ENCODE peak calls at places on chromosomes 12 and 14, in eight cellular contexts. A is CD8-positive, alpha-beta T cell; J is GM13976; H is stomach; N is CD4-positive, alpha-beta T cell; K is choroid plexus epithelial cell; R is left ventricle myocardium inferior; G is AG10803. I is an unnamed sample.

GRCh38 chr12:92961949-92962348 is 32.9 kb upstream of the EEA1 start:
- DNase-seq in A (no peak), J (no peak), H (no peak), N (no peak), K (peak; percentile 53), R (no peak), G (no peak), I (no peak)

GRCh38 chr14:80973918-80974317 is 18.5 kb downstream of the TSHR start:
- DNase-seq in A (no peak), J (no peak), H (no peak), N (no peak), K (no peak), R (no peak), G (peak; percentile 41), I (no peak)

GRCh38 chr12:109273354-109273753 is 35.7 kb downstream of the FOXN4 start:
- DNase-seq in A (no peak), J (no peak), H (no peak), N (no peak), K (no peak), R (no peak), G (no peak), I (no peak)

GRCh38 chr14:65962952-65963351 is 523.2 kb upstream of the CCDC196 start:
- DNase-seq in A (no peak), J (no peak), H (no peak), N (no peak), K (no peak), R (no peak), G (no peak), I (no peak)

GRCh38 chr12:57958061-57958657 is 16.8 kb downstream of the ATP23 start:
- DNase-seq in A (no peak), J (no peak), H (no peak), N (no peak), K (no peak), R (no peak), G (no peak), I (no peak)

GRCh38 chr14:76953196-76953945 is 75.1 kb downstream of the IRF2BPL start:
- DNase-seq in A (peak; percentile 33), J (peak; percentile 69), H (peak; percentile 83), N (peak; percentile 31), K (peak; percentile 86), R (peak; percentile 59), G (peak; percentile 75), I (no peak)

GRCh38 chr12:7219599-7220243 is 30.2 kb downstream of the PEX5 start:
- DNase-seq in A (peak; percentile 54), J (peak; percentile 62), H (peak; percentile 80), N (peak; percentile 59), K (peak; percentile 90), R (peak; percentile 44), G (peak; percentile 74), I (peak; percentile 77)

GRCh38 chr14:55146425-55146824 is 17.4 kb downstream of the LGALS3 start:
- DNase-seq in A (no peak), J (no peak), H (no peak), N (no peak), K (peak; percentile 19), R (no peak), G (no peak), I (no peak)

GRCh38 chr12:54141534-54142475 is 47.0 kb downstream of the SMUG1 start:
- DNase-seq in A (no peak), J (no peak), H (no peak), N (no peak), K (no peak), R (no peak), G (peak; percentile 86), I (no peak)

GRCh38 chr14:71852201-71852600 is 80.0 kb upstream of the RGS6 start:
- DNase-seq in A (no peak), J (no peak), H (no peak), N (no peak), K (peak; percentile 21), R (no peak), G (no peak), I (no peak)

GRCh38 chr12:98736352-98737326 is 91.5 kb downstream of the APAF1 start:
- DNase-seq in A (no peak), J (no peak), H (no peak), N (no peak), K (peak; percentile 53), R (no peak), G (no peak), I (no peak)

GRCh38 chr14:69090187-69090789 is 62.6 kb downstream of the DCAF5 start:
- DNase-seq in A (no peak), J (peak; percentile 17), H (no peak), N (no peak), K (peak; percentile 68), R (no peak), G (peak; percentile 34), I (no peak)

GRCh38 chr14:90698379-90698869 is 117.8 kb downstream of the TTC7B start:
- DNase-seq in A (no peak), J (no peak), H (no peak), N (no peak), K (peak; percentile 71), R (peak; percentile 78), G (peak; percentile 70), I (no peak)

GRCh38 chr14:76181546-76181945 is 29.8 kb downstream of the GPATCH2L start:
- DNase-seq in A (no peak), J (no peak), H (no peak), N (no peak), K (peak; percentile 47), R (no peak), G (no peak), I (no peak)

GRCh38 chr12:27618836-27619235 is 77.4 kb upstream of the REP15 start:
- DNase-seq in A (no peak), J (no peak), H (no peak), N (no peak), K (no peak), R (no peak), G (no peak), I (no peak)

GRCh38 chr12:119447618-119448017 is 113.1 kb downstream of the CCDC60 start:
- DNase-seq in A (no peak), J (no peak), H (no peak), N (no peak), K (no peak), R (no peak), G (no peak), I (no peak)

GRCh38 chr12:92927436-92928116 is 1.5 kb downstream of the EEA1 start:
- DNase-seq in A (no peak), J (peak; percentile 33), H (no peak), N (no peak), K (peak; percentile 75), R (no peak), G (peak; percentile 63), I (no peak)

GRCh38 chr12:88388566-88389269 is 191.6 kb downstream of the KITLG start:
- DNase-seq in A (no peak), J (no peak), H (no peak), N (no peak), K (peak; percentile 46), R (no peak), G (peak; percentile 49), I (no peak)

DNA sequence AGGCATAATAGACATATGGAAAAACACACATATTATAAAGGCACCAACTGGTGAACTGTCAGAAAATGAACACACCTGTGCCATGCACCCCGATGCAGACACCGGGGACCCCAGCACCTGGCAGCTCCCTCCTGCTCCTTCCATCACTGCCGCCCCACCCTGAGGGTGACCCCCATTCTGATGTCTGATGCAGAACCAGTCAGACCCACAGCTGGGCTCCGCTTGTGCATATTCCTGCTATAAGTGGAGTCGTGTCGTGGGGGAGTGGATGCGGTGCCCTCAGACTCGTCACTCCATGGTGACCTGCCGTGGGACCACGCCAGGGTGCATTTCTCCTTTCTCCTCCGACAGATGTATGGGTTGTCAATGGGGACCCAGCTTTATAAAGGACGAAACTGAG is 45.7 kb upstream of the MEG3 start:
- DNase-seq in A (no peak), J (no peak), H (peak; percentile 23), N (no peak), K (no peak), R (no peak), G (no peak), I (no peak)
- TF ChIP-seq CTCF in A (no peak), J (no peak), H (no peak), N (no peak), K (no peak), R (no peak), G (no peak), I (no peak)

GRCh38 chr12:14810953-14811483 is 3.0 kb downstream of the SMCO3 start:
- DNase-seq in A (no peak), J (no peak), H (no peak), N (no peak), K (peak; percentile 56), R (no peak), G (no peak), I (no peak)

GRCh38 chr12:14814082-14814481 is at the start of gene SMCO3:
- DNase-seq in A (no peak), J (no peak), H (no peak), N (no peak), K (peak; percentile 31), R (no peak), G (no peak), I (no peak)

GRCh38 chr12:14810167-14810952 is 3.6 kb downstream of the SMCO3 start:
- DNase-seq in A (no peak), J (no peak), H (no peak), N (no peak), K (no peak), R (no peak), G (no peak), I (no peak)

DNA sequence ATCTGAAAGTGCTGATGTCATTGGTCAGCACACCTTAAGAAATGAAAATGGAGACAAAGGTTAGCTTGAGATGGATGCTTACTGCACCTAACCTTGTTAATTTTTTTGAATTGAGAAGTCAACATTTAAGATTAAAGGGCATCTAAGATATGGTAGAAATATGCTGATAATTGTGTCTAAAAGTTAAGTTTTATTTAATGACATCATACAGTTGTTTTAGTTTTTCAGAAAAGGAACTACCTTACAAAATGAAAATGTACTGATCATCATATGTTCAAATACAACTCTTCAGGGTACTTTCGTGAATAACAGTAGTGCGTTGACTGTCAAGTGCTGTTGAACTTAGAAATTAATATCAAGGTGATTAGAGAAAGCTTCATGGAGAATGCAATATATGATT is 2.5 kb downstream of the SMCO3 start:
- DNase-seq in A (no peak), J (no peak), H (no peak), N (no peak), K (no peak), R (no peak), G (no peak), I (no peak)
- TF ChIP-seq CTCF in A (no peak), J (no peak), H (no peak), N (no peak), K (no peak), R (no peak), G (no peak), I (no peak)

GRCh38 chr12:116670859-116671258 is 67.0 kb downstream of the SPRING1 start:
- DNase-seq in A (no peak), J (no peak), H (no peak), N (no peak), K (no peak), R (no peak), G (no peak), I (no peak)
- TF ChIP-seq CTCF in A (no peak), J (no peak), H (no peak), N (no peak), K (no peak), R (no peak), G (no peak), I (no peak)

DNA sequence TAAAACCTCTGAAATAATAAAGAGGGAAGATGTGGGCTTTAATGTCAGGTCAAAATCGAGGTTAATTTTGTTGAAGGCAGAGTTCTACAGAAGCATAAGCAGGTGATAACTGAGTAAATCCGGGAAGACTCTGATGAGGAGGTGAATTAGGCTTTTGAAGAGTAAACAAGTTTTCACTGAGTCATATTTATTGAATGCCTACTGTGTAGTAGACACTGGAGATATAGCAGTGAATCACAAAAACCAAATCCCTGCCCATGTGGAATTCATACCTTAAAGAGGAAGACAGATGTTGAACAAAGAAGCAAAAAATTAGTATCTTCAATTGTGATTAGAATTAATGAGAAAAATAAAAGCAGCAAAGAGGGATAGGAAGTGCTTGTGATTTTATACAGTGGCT is 46.9 kb downstream of the BHLHE41 start:
- DNase-seq in A (no peak), J (no peak), H (no peak), N (no peak), K (no peak), R (no peak), G (peak; percentile 13), I (no peak)
- TF ChIP-seq CTCF in A (no peak), J (no peak), H (no peak), N (no peak), K (no peak), R (no peak), G (no peak), I (no peak)

I was measured in progenitor cell of endocrine pancreas.